ENCODE peak calls at places on chromosomes 7 and 10, in seven cellular contexts. O, H, W, G, U, Z and S are unnamed samples.
A peak's percentile ranks its signal among the peaks of the same experiment; 100 is the strongest.

GRCh38 chr7:35339811-35340210 is 85.9 kb upstream of the TBX20 start:
- DNase-seq in O (no peak), H (no peak), W (no peak), G (no peak), U (no peak), Z (no peak), S (no peak)

GRCh38 chr7:157618823-157619606 is 282.2 kb downstream of the DNAJB6 start:
- DNase-seq in O (no peak), H (no peak), W (no peak), G (no peak), U (no peak), Z (no peak), S (no peak)

GRCh38 chr7:107996072-107996824 is 6.7 kb downstream of the LAMB1 start:
- DNase-seq in O (peak; percentile 25), H (no peak), W (peak; percentile 71), G (no peak), U (no peak), Z (no peak), S (no peak)

GRCh38 chr7:77308792-77309191 is 107.4 kb downstream of the GSAP start:
- DNase-seq in O (no peak), H (no peak), W (no peak), G (no peak), U (no peak), Z (no peak), S (no peak)

GRCh38 chr7:146401939-146402338 is 285.3 kb downstream of the CNTNAP2 start:
- DNase-seq in O (no peak), H (no peak), W (no peak), G (no peak), U (no peak), Z (no peak), S (no peak)

GRCh38 chr7:41698114-41698513 is 4.8 kb downstream of the INHBA start:
- DNase-seq in O (no peak), H (no peak), W (peak; percentile 50), G (no peak), U (no peak), Z (no peak), S (no peak)

GRCh38 chr7:28748934-28749584 is 209.1 kb downstream of the TRIL start:
- DNase-seq in O (no peak), H (no peak), W (peak; percentile 71), G (peak; percentile 33), U (peak; percentile 74), Z (peak; percentile 63), S (no peak)

GRCh38 chr10:128835361-128835760 is 631.7 kb upstream of the MGMT start:
- DNase-seq in O (no peak), H (no peak), W (no peak), G (no peak), U (no peak), Z (no peak), S (no peak)

GRCh38 chr7:4713183-4713784 is 31.2 kb downstream of the FOXK1 start:
- DNase-seq in O (no peak), H (no peak), W (no peak), G (no peak), U (no peak), Z (no peak), S (no peak)

GRCh38 chr7:76040126-76040525 is 7.7 kb downstream of the STYXL1 start:
- DNase-seq in O (no peak), H (no peak), W (no peak), G (no peak), U (no peak), Z (no peak), S (peak; percentile 20)

GRCh38 chr7:120272261-120272895 is 597 bp upstream of the KCND2 start:
- DNase-seq in O (peak; percentile 72), H (no peak), W (peak; percentile 53), G (peak; percentile 47), U (peak; percentile 56), Z (no peak), S (no peak)

DNA sequence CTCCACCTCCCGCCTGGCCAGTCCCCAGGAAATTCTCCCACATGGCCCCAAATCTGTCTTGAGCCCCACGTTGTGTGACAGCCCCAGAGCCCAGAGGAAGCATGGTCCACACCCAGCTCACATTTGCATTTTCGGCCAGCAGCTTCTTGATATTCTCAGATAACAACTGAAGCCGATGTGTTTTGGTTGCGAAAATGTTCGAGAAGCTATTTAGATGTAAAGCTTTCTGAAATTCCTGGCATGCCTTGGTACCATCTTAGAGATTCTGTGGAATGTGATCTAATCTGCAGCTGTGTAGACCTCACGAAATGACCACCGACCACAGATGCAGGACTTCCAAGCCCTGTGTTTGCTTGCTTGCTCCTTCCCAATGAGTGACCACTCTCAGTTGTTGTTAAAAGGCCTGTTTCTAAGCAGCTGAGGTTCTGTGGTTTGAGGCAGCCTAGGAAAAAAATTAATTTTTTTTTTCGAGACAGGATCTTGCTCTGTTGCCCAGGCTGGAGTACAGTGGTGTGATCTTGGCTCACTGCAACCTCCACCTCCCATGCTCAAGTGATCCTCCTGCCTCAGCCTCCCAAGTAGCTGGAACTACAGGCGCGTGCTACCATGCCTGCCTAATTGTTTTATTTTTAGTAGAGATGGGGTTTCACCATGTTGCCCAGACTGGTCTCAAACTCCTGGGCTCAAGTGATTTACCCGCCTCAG is 8.8 kb downstream of the SLC4A2 start:
- DNase-seq in O (no peak), H (no peak), W (peak; percentile 74), G (no peak), U (no peak), Z (no peak), S (no peak)
- H3K27ac ChIP-seq in O (no peak overlapping the region), H (no peak overlapping the region), W (peak overlapping the region; percentile 17), G (no peak overlapping the region), U (peak overlapping the region; percentile 5), Z (no peak overlapping the region), S (no peak overlapping the region)

DNA sequence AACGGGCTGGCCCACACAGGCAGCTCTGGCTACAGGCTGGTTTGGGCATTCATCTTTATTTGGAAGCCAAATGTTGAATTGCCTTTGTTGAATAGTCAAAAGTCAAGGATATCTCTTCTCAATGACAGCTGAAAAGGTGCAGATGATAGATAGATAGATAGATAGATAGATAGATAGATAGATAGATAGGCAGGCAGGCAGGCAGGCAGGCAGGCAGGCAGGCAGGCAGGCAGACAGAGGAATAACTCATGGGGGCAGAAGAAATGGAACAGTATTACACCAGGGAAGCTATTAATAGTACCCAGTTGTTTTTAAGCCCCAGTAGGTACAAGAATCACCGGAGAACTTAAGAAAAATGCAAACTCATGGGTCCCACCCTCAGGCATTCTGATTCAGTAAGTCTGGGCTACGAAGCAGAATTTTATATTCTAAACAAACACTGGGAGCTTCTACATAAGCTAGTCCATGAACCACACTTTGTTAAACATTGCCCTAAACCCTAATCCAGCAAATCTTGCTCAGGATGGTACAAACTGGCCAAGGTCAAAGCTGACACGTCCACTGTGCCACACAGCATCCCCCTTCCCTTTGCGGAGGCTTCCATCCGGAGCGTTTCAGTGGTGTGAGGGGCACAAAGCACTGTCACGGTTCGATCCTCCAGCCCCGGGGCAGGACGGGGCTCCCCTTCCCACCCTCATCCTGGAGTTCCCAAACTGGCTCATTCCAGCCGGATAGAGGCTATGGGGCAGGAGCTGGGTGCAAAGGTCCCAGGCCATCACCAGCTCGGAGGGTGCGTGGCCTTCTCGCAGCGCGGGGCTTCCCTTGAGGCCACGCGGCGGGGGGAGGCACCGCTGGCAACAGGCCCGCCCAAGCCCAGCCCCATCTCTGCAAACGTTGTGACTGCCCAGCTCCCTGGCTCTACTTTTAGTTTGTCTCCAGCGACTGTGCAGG is 6.7 kb downstream of the PRKAG2 start:
- DNase-seq in O (no peak), H (no peak), W (no peak), G (no peak), U (no peak), Z (no peak), S (no peak)
- H3K27ac ChIP-seq in O (no peak overlapping the region), H (peak overlapping the region; percentile 91), W (no peak overlapping the region), G (no peak overlapping the region), U (no peak overlapping the region), Z (no peak overlapping the region), S (no peak overlapping the region)

GRCh38 chr10:94626476-94626875 is 57.1 kb upstream of the CYP2C18 start:
- DNase-seq in O (no peak), H (no peak), W (no peak), G (no peak), U (no peak), Z (no peak), S (no peak)

GRCh38 chr10:94623572-94623971 is 60.0 kb upstream of the CYP2C18 start:
- DNase-seq in O (no peak), H (no peak), W (no peak), G (no peak), U (no peak), Z (no peak), S (no peak)

GRCh38 chr10:94631077-94631476 is 52.5 kb upstream of the CYP2C18 start:
- DNase-seq in O (no peak), H (no peak), W (no peak), G (no peak), U (no peak), Z (no peak), S (no peak)

GRCh38 chr10:94630017-94630688 is 53.4 kb upstream of the CYP2C18 start:
- DNase-seq in O (peak; percentile 23), H (no peak), W (peak; percentile 12), G (peak; percentile 36), U (peak; percentile 48), Z (no peak), S (no peak)

DNA sequence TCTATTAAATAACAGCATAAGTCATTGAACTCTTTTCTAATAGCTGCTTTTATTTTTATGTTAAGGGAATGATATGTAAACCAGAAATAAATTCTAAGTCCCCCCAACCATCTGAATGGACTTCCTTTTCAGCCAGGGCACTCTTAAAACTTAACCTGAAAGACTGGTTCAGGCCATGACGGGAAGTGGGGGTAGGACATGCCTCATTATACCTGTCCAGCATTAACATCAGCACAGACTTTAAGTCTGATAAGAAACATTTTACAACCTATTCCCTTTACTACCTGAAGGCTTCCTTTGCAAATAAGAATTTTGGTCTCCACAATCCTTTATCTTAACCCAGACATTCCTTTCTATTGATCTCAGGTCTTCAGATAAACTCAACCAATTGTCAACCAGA is 56.0 kb upstream of the CYP2C18 start:
- DNase-seq in O (no peak), H (no peak), W (no peak), G (no peak), U (no peak), Z (no peak), S (no peak)
- H3K27ac ChIP-seq in O (no peak overlapping the region), H (no peak overlapping the region), W (no peak overlapping the region), G (no peak overlapping the region), U (no peak overlapping the region), Z (no peak overlapping the region), S (no peak overlapping the region)

GRCh38 chr7:128812514-128813168 is 17.6 kb upstream of the FLNC start:
- DNase-seq in O (no peak), H (peak; percentile 54), W (no peak), G (no peak), U (no peak), Z (peak; percentile 47), S (peak; percentile 46)

GRCh38 chr7:128811631-128812430 is 18.4 kb upstream of the FLNC start:
- DNase-seq in O (no peak), H (no peak), W (no peak), G (no peak), U (no peak), Z (no peak), S (no peak)

GRCh38 chr7:128815289-128815938 is 14.8 kb upstream of the FLNC start:
- DNase-seq in O (no peak), H (no peak), W (no peak), G (no peak), U (no peak), Z (no peak), S (no peak)

GRCh38 chr7:128810997-128811396 is 19.2 kb upstream of the FLNC start:
- DNase-seq in O (no peak), H (no peak), W (no peak), G (no peak), U (no peak), Z (no peak), S (no peak)

DNA sequence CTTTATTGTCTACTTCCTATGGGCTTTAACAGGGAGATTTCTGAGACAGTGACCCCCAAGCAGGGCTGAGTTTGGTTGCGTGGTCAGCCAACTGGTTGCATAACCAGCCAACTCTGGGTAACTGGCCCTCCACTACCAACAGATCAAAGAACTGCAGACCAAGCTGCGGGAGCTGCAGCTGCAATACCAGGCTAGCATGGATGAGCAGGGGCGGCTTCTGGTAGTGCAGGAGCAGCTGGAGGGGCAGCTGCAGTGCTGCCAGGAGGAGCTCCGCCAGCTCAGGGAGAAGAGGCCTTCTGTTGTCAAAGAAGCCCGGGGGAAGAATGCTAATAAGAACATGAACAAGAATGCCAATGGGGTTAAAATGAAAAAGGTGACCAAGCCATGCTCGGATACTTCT is 15.7 kb upstream of the FLNC start:
- DNase-seq in O (no peak), H (no peak), W (no peak), G (no peak), U (no peak), Z (no peak), S (no peak)
- H3K27ac ChIP-seq in O (no peak overlapping the region), H (no peak overlapping the region), W (no peak overlapping the region), G (no peak overlapping the region), U (no peak overlapping the region), Z (no peak overlapping the region), S (no peak overlapping the region)